ENCODE peak calls at places on chromosomes 7 and 10, in eight cellular contexts. Q is left ventricle myocardium inferior, P is HepG2, Z is fibroblast of pulmonary artery, Y is brain microvascular endothelial cell, S is psoas muscle, M is upper lobe of right lung, T is stomach. B is an unnamed sample.

GRCh38 chr10:47167591-47167990 is 132.4 kb upstream of the GDF10 start:
- DNase-seq in Q (no peak), M (no peak), Y (no peak), S (no peak), T (no peak), Z (no peak), P (no peak), B (no peak)

GRCh38 chr10:22693371-22693784 is 21.0 kb downstream of the PIP4K2A start:
- DNase-seq in Z (peak; percentile 44), P (no peak), Q (no peak), S (no peak), Y (peak; percentile 77), T (no peak), M (no peak), B (no peak)

GRCh38 chr7:47557986-47558670 is 23.8 kb downstream of the TNS3 start:
- DNase-seq in Q (no peak), P (no peak), Z (no peak), M (no peak), Y (no peak), T (peak; percentile 70), S (peak; percentile 20), B (no peak)

GRCh38 chr10:127694580-127695193 is 42.3 kb upstream of the FOXI2 start:
- DNase-seq in Y (no peak), P (peak; percentile 39), Q (no peak), M (peak; percentile 84), Z (no peak), S (no peak), T (no peak), B (no peak)

GRCh38 chr7:28083159-28083997 is 97.2 kb downstream of the JAZF1 start:
- DNase-seq in Y (peak; percentile 40), T (no peak), S (no peak), Q (no peak), Z (peak; percentile 92), P (no peak), M (no peak), B (peak; percentile 37)

GRCh38 chr7:90209776-90210175 is 1.8 kb upstream of the STEAP2 start:
- DNase-seq in P (no peak), S (no peak), M (no peak), Z (peak; percentile 28), Y (no peak), Q (no peak), T (no peak), B (no peak)

GRCh38 chr7:8168336-8168735 is 93.6 kb downstream of the ICA1 start:
- DNase-seq in M (no peak), T (no peak), Q (no peak), S (no peak), Y (no peak), P (no peak), Z (no peak), B (no peak)

GRCh38 chr7:46100521-46100920 is 179.4 kb upstream of the IGFBP3 start:
- DNase-seq in P (no peak), Z (no peak), M (no peak), T (no peak), Y (no peak), Q (no peak), S (no peak), B (no peak)

GRCh38 chr7:149855368-149856305 is 17.5 kb downstream of the ZNF862 start:
- DNase-seq in T (no peak), Y (peak; percentile 84), S (peak; percentile 26), M (no peak), Z (peak; percentile 63), P (peak; percentile 30), Q (no peak), B (no peak)

GRCh38 chr7:33757563-33758165 is 147.7 kb upstream of the BMPER start:
- DNase-seq in T (peak; percentile 55), S (no peak), Y (peak; percentile 59), M (no peak), Z (peak; percentile 78), Q (no peak), P (peak; percentile 16), B (no peak)

GRCh38 chr7:133512560-133512959 is 259.7 kb downstream of the EXOC4 start:
- DNase-seq in Q (no peak), Y (peak; percentile 84), Z (peak; percentile 72), P (no peak), M (no peak), S (no peak), T (no peak), B (no peak)

GRCh38 chr10:91319336-91319735 is 90.8 kb upstream of the HECTD2 start:
- DNase-seq in Y (no peak), T (no peak), S (no peak), P (no peak), Q (no peak), M (no peak), Z (no peak), B (no peak)

GRCh38 chr7:113835367-113835766 is 83.4 kb downstream of the PPP1R3A start:
- DNase-seq in T (no peak), Q (no peak), Y (no peak), Z (no peak), M (no peak), S (no peak), P (no peak), B (no peak)

GRCh38 chr10:93548376-93549071 is 17.9 kb upstream of the FFAR4 start:
- DNase-seq in Y (peak; percentile 3), S (no peak), M (no peak), Z (peak; percentile 18), Q (no peak), T (no peak), P (no peak), B (no peak)

GRCh38 chr10:63429280-63429679 is 36.5 kb downstream of the JMJD1C start:
- DNase-seq in T (no peak), Y (no peak), M (no peak), Z (peak; percentile 58), Q (no peak), P (no peak), S (no peak), B (no peak)

GRCh38 chr7:130207642-130208041 is at the start of gene SSMEM1:
- DNase-seq in M (no peak), Y (no peak), Q (no peak), P (no peak), Z (peak; percentile 70), T (no peak), S (no peak), B (no peak)

DNA sequence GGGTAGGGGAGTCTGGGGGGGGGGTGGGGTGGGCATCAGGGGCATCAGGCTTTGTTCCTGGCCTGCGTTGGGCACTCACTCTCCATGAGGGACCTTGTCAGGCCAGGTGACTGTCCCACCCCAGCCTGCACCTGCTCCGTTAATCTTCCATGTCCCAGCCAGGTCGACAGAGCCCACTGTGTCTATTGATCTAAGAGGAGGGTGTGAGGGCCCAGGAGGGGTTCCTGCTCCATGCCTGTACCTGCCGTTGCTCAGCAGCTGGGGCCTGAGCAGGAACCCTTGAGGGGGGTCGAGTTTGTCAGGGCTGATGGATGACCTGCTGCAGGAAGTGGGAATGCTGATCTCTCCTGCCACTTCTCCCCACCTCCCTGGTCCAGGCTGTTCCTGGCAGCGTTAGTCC is 18.6 kb downstream of the NEUROG3 start:
- DNase-seq in P (no peak), Q (no peak), Y (no peak), M (no peak), T (no peak), Z (no peak), S (no peak), B (no peak)
- TF ChIP-seq CTCF in P (no peak), Q (no peak), Y (no peak), M (no peak), T (no peak), Z (no peak), S (no peak), B (no peak)

DNA sequence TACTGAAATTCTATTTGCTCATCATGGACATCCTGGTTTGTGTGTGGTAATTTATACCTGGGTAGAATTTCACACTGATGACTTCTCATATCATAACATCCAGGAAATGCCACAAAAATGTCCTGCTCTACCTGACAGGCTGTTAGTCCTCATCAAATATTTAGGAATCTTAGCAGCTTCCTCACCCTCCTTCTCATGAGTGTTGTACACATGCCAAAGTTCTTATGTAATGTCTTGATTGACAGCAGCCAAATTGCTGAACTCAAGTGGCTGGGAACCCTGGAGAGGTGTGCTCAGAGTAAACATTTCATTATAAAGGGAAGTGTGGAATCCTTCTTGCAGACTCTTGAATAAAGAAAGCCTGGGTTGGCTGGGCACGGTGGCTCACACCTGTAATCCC is 8.9 kb downstream of the EEPD1 start:
- DNase-seq in P (no peak), S (no peak), Y (no peak), M (no peak), T (no peak), Z (no peak), Q (no peak), B (no peak)
- H3K4me3 ChIP-seq in P (no peak overlapping the region), S (no peak overlapping the region), Y (no peak overlapping the region), M (no peak overlapping the region), T (no peak overlapping the region), Z (no peak overlapping the region), Q (no peak overlapping the region), B (no peak overlapping the region)

GRCh38 chr10:24968349-24968748 is 15.9 kb upstream of the PRTFDC1 start:
- DNase-seq in Q (no peak), M (no peak), Y (no peak), T (no peak), Z (no peak), P (no peak), S (no peak), B (no peak)

GRCh38 chr10:24966962-24967361 is 14.6 kb upstream of the PRTFDC1 start:
- DNase-seq in Q (no peak), T (no peak), Z (no peak), S (no peak), P (no peak), Y (no peak), M (no peak), B (no peak)

GRCh38 chr10:24973163-24973562 is 20.8 kb upstream of the PRTFDC1 start:
- DNase-seq in Y (no peak), S (no peak), M (no peak), P (peak; percentile 72), T (no peak), Q (no peak), Z (no peak), B (no peak)

GRCh38 chr10:24971374-24971773 is 19.0 kb upstream of the PRTFDC1 start:
- DNase-seq in S (no peak), Z (no peak), P (no peak), T (no peak), M (no peak), Q (no peak), Y (no peak), B (no peak)

DNA sequence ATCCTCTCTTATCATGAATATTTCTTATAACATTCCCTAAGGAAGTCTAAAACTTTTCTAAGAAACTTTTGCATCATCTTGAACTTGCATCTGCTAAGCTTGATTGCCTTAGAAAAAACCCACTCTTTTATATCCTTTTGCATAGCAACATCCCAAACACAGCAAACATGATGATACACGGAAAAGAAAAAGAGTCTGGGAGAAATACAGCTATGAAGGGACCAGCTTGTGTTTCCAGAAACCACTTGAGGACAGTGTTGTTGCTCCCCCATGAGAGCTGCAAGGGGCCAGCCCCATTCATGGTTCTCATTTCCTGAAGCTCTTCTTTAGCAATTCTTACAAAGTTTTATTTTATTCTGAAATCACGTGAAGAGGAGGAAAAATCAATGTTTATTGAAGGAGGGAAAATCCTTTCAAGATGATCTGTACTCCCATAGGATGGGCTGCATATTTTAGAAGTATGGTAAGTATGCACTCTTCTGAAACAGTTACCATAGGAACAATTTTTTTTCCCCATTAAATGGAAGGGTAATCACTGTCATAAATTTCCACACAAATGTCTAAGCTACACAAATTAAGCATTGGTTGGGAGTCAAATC is 17.4 kb upstream of the PRTFDC1 start:
- DNase-seq in S (no peak), M (no peak), T (no peak), Z (no peak), P (no peak), Q (no peak), Y (no peak), B (no peak)
- TF ChIP-seq CTCF in S (no peak), M (no peak), T (no peak), Z (no peak), P (no peak), Q (no peak), Y (no peak), B (no peak)

GRCh38 chr7:25495342-25495855 is 267.1 kb upstream of the NPVF start:
- DNase-seq in S (no peak), M (no peak), Y (no peak), Z (no peak), P (no peak), Q (peak; percentile 17), T (no peak), B (no peak)
- H3K4me3 ChIP-seq in S (no peak overlapping the region), M (no peak overlapping the region), Y (no peak overlapping the region), Z (no peak overlapping the region), P (no peak overlapping the region), Q (no peak overlapping the region), T (no peak overlapping the region), B (no peak overlapping the region)

B was measured in epithelial cell of proximal tubule.